ENCODE peak calls at places on chromosome 5, in five cellular contexts. K is ELR; T is thoracic aorta; M is naive thymus-derived CD8-positive, alpha-beta T cell; L is HuH-7. D is an unnamed sample.

GRCh38 chr5:134582941-134583340 is 49.7 kb downstream of the SAR1B start:
- DNase-seq in L (no peak), M (no peak), T (no peak), K (no peak), D (no peak)

GRCh38 chr5:56328753-56329560 is 95.8 kb upstream of the ANKRD55 start:
- DNase-seq in T (no peak), M (no peak), L (no peak), K (peak; percentile 80), D (no peak)

GRCh38 chr5:57828221-57828620 is 345.6 kb upstream of the ACTBL2 start:
- DNase-seq in T (no peak), M (no peak), L (no peak), K (no peak), D (no peak)

GRCh38 chr5:172505403-172505759 is 51.1 kb upstream of the SH3PXD2B start:
- DNase-seq in T (no peak), K (no peak), M (no peak), L (no peak), D (no peak)

GRCh38 chr5:17317499-17317898 is 100.1 kb downstream of the BASP1 start:
- DNase-seq in L (no peak), K (no peak), M (no peak), T (no peak), D (no peak)

GRCh38 chr5:149403923-149404745 is 25.0 kb upstream of the IL17B start:
- DNase-seq in L (no peak), K (peak; percentile 86), M (no peak), T (no peak), D (no peak)

GRCh38 chr5:145824040-145824439 is 11.1 kb downstream of the PRELID2 start:
- DNase-seq in L (no peak), K (no peak), T (no peak), M (no peak), D (no peak)

GRCh38 chr5:73328665-73329064 is 119.9 kb downstream of the FOXD1 start:
- DNase-seq in M (no peak), L (no peak), K (no peak), T (no peak), D (no peak)

GRCh38 chr5:32638309-32638708 is 53.0 kb downstream of the SUB1 start:
- DNase-seq in L (no peak), K (no peak), M (no peak), T (no peak), D (no peak)

GRCh38 chr5:131272365-131273123 is 8.7 kb downstream of the CDC42SE2 start:
- DNase-seq in T (no peak), K (peak; percentile 27), L (no peak), M (no peak), D (no peak)

GRCh38 chr5:142017832-142018427 is 5.1 kb upstream of the GNPDA1 start:
- DNase-seq in K (peak; percentile 41), M (no peak), T (no peak), L (no peak), D (no peak)

GRCh38 chr5:160506006-160507004 is 84.7 kb downstream of the PTTG1 start:
- DNase-seq in M (peak; percentile 51), L (no peak), K (peak; percentile 28), T (no peak), D (no peak)

GRCh38 chr5:151487544-151487943 is 40.1 kb downstream of the SLC36A1 start:
- DNase-seq in T (no peak), K (no peak), M (no peak), L (no peak), D (no peak)

GRCh38 chr5:15852949-15853348 is 326.6 kb downstream of the MARCHF11 start:
- DNase-seq in L (no peak), M (no peak), T (no peak), K (no peak), D (no peak)

GRCh38 chr5:6859001-6859400 is 145.8 kb downstream of the TENT4A start:
- DNase-seq in M (no peak), T (no peak), L (no peak), K (no peak), D (no peak)

GRCh38 chr5:179255527-179256228 is 89.6 kb downstream of the ADAMTS2 start:
- DNase-seq in M (no peak), T (no peak), K (no peak), L (no peak), D (no peak)

GRCh38 chr5:40410939-40411635 is 268.6 kb upstream of the PTGER4 start:
- DNase-seq in M (no peak), T (no peak), L (no peak), K (peak; percentile 53), D (no peak)

GRCh38 chr5:137611926-137612435 is 112.9 kb upstream of the SPOCK1 start:
- DNase-seq in K (no peak), M (no peak), L (no peak), T (no peak), D (no peak)

GRCh38 chr5:150272531-150272930 is 17.0 kb downstream of the CAMK2A start:
- DNase-seq in T (no peak), K (peak; percentile 78), L (peak; percentile 41), M (no peak), D (no peak)

GRCh38 chr5:42583322-42583721 is 160.1 kb downstream of the GHR start:
- DNase-seq in K (peak; percentile 53), T (no peak), M (peak; percentile 8), L (peak; percentile 58), D (peak; percentile 12)

GRCh38 chr5:137888875-137889759 is at the start of gene PKD2L2:
- DNase-seq in K (peak; percentile 88), M (peak; percentile 76), L (no peak), T (peak; percentile 15), D (peak; percentile 25)